ENCODE peak calls at places on chromosomes 16 and 17, in nine cellular contexts. Z, N, W, F, L, X, C, A and H are unnamed samples.

GRCh38 chr17:39751016-39751543 is 13.3 kb downstream of the GRB7 start:
- DNase-seq in A (no peak), C (no peak), F (no peak), L (no peak), N (peak; percentile 37), X (no peak), W (no peak), Z (no peak), H (no peak)

GRCh38 chr17:48213797-48214196 is 106.2 kb downstream of the SNX11 start:
- DNase-seq in C (no peak), W (no peak), X (no peak), N (no peak), A (no peak), Z (no peak), F (no peak), L (no peak), H (no peak)

GRCh38 chr17:73194514-73195222 is 1.8 kb downstream of the COG1 start:
- DNase-seq in Z (no peak), C (peak; percentile 80), A (no peak), L (no peak), W (peak; percentile 31), F (peak; percentile 79), N (peak; percentile 44), X (no peak), H (no peak)

GRCh38 chr16:57544129-57544653 is 1.7 kb downstream of the ADGRG5 start:
- DNase-seq in C (no peak), W (no peak), A (no peak), L (peak; percentile 71), N (no peak), F (no peak), X (peak; percentile 5), Z (no peak), H (peak; percentile 37)

GRCh38 chr17:44097110-44097810 is 26.2 kb downstream of the HDAC5 start:
- DNase-seq in W (peak; percentile 40), L (no peak), X (no peak), C (peak; percentile 22), Z (no peak), N (no peak), A (no peak), F (peak; percentile 75), H (peak; percentile 86)

GRCh38 chr16:60230666-60231065 is 1496.5 kb upstream of the GOT2 start:
- DNase-seq in X (no peak), L (no peak), C (peak; percentile 34), F (no peak), N (no peak), A (no peak), W (no peak), Z (no peak), H (no peak)

GRCh38 chr16:69727916-69728270 is 1.5 kb upstream of the NQO1 start:
- DNase-seq in C (peak; percentile 29), X (no peak), Z (no peak), A (no peak), L (no peak), N (no peak), W (no peak), F (no peak), H (no peak)

GRCh38 chr17:79406316-79406715 is 204.5 kb downstream of the RBFOX3 start:
- DNase-seq in F (no peak), Z (no peak), L (no peak), W (no peak), N (no peak), X (no peak), C (no peak), A (no peak), H (no peak)

GRCh38 chr16:15897386-15897785 is 9.0 kb upstream of the CEP20 start:
- DNase-seq in X (no peak), L (no peak), W (no peak), F (no peak), N (no peak), Z (no peak), A (no peak), C (no peak), H (no peak)

GRCh38 chr17:17725853-17726720 is 44.8 kb downstream of the RAI1 start:
- DNase-seq in W (no peak), F (no peak), L (no peak), C (no peak), Z (no peak), X (no peak), A (no peak), N (no peak), H (no peak)

GRCh38 chr17:34756670-34757021 is 177.3 kb downstream of the TMEM132E start:
- DNase-seq in L (no peak), N (no peak), W (no peak), X (no peak), C (peak; percentile 18), F (no peak), A (peak; percentile 20), Z (no peak), H (no peak)

GRCh38 chr17:28130455-28130854 is 88.0 kb downstream of the NLK start:
- DNase-seq in Z (no peak), A (no peak), W (no peak), L (no peak), C (no peak), N (no peak), X (no peak), F (no peak), H (no peak)

GRCh38 chr17:38748329-38749221 is at the start of gene PCGF2:
- DNase-seq in A (peak; percentile 96), Z (no peak), F (peak; percentile 86), C (peak; percentile 79), N (no peak), X (peak; percentile 96), W (peak; percentile 92), L (no peak), H (peak; percentile 74)

GRCh38 chr17:63249256-63250006 is 196.7 kb downstream of the CYB561 start:
- DNase-seq in Z (no peak), C (no peak), F (peak; percentile 32), W (peak; percentile 86), N (no peak), L (no peak), X (no peak), A (no peak), H (no peak)

GRCh38 chr17:3889613-3890012 is 3.2 kb downstream of the CAMKK1 start:
- DNase-seq in Z (no peak), L (no peak), A (no peak), C (no peak), N (no peak), F (peak; percentile 17), W (no peak), X (no peak), H (no peak)

GRCh38 chr16:25707982-25708583 is 16.3 kb downstream of the HS3ST4 start:
- DNase-seq in L (no peak), C (peak; percentile 49), A (peak; percentile 58), N (no peak), W (peak; percentile 3), F (no peak), Z (no peak), X (no peak), H (no peak)

GRCh38 chr16:4309833-4310266 is 6.0 kb upstream of the GLIS2 start:
- DNase-seq in W (peak; percentile 61), L (no peak), A (peak; percentile 92), C (peak; percentile 58), N (peak; percentile 86), X (no peak), F (peak; percentile 89), Z (peak; percentile 51), H (no peak)